ENCODE peak calls at places on chromosomes 12 and 14, in ten cellular contexts. Y is gastrocnemius medialis; Q is CD4-positive, alpha-beta memory T cell; V is tibial nerve; I is heart left ventricle; R is fibroblast of lung; P is A549; A is PC-3; O is dorsolateral prefrontal cortex; N is A673. T is an unnamed sample.

GRCh38 chr12:47854531-47854930 is 34.8 kb upstream of the HDAC7 start:
- DNase-seq in Y (no peak), Q (no peak), V (no peak), I (no peak), R (no peak), P (no peak), A (no peak), O (no peak), N (no peak), T (no peak)

GRCh38 chr12:123150804-123151678 is at the start of gene PITPNM2:
- DNase-seq in Y (no peak), Q (peak), V (peak), I (peak), R (peak), P (peak), A (peak), O (peak), N (peak), T (peak)

GRCh38 chr12:109347579-109347978 is at the start of gene MYO1H:
- DNase-seq in Y (no peak), Q (no peak), V (no peak), I (no peak), R (no peak), P (no peak), A (no peak), O (no peak), N (no peak), T (no peak)

GRCh38 chr14:74357585-74357984 is 9.3 kb downstream of the VRTN start:
- DNase-seq in Y (no peak), Q (no peak), V (no peak), I (no peak), R (no peak), P (no peak), A (no peak), O (no peak), N (no peak), T (no peak)

GRCh38 chr14:21860172-21860571 is 186.6 kb upstream of the OR4E1 start:
- DNase-seq in Y (no peak), Q (no peak), V (no peak), I (no peak), R (peak), P (peak), A (peak), O (no peak), N (peak), T (no peak)

GRCh38 chr14:96637521-96637920 is 135.3 kb downstream of the PAPOLA start:
- DNase-seq in Y (no peak), Q (no peak), V (no peak), I (no peak), R (no peak), P (no peak), A (no peak), O (no peak), N (no peak), T (no peak)

GRCh38 chr12:67650127-67650495 is 1.6 kb downstream of the DYRK2 start:
- DNase-seq in Y (peak), Q (no peak), V (no peak), I (peak), R (peak), P (peak), A (no peak), O (peak), N (peak), T (peak)

GRCh38 chr12:51631591-51631990 is 40.6 kb downstream of the SCN8A start:
- DNase-seq in Y (no peak), Q (no peak), V (no peak), I (no peak), R (peak), P (peak), A (peak), O (peak), N (peak), T (no peak)

GRCh38 chr14:46902837-46903236 is 251.3 kb upstream of the RPL10L start:
- DNase-seq in Y (no peak), Q (no peak), V (no peak), I (no peak), R (no peak), P (no peak), A (no peak), O (no peak), N (no peak), T (no peak)

GRCh38 chr12:92717202-92717601 is 14.4 kb downstream of the PLEKHG7 start:
- DNase-seq in Y (no peak), Q (no peak), V (no peak), I (no peak), R (peak), P (no peak), A (peak), O (no peak), N (peak), T (no peak)

GRCh38 chr12:124073636-124074035 is 100.6 kb downstream of the ZNF664 start:
- DNase-seq in Y (no peak), Q (no peak), V (no peak), I (no peak), R (no peak), P (no peak), A (peak), O (no peak), N (no peak), T (no peak)

GRCh38 chr14:101200008-101200649 is 296.6 kb upstream of the RTL1 start:
- DNase-seq in Y (no peak), Q (no peak), V (no peak), I (peak), R (no peak), P (no peak), A (no peak), O (no peak), N (no peak), T (peak)

GRCh38 chr12:3038166-3038565 is 39.0 kb upstream of the TSPAN9 start:
- DNase-seq in Y (no peak), Q (no peak), V (no peak), I (peak), R (no peak), P (no peak), A (no peak), O (no peak), N (no peak), T (peak)

GRCh38 chr12:91515944-91516739 is 333.5 kb upstream of the DCN start:
- DNase-seq in Y (no peak), Q (no peak), V (no peak), I (no peak), R (no peak), P (no peak), A (no peak), O (no peak), N (no peak), T (no peak)

GRCh38 chr12:62594771-62595170 is 128.1 kb downstream of the MON2 start:
- DNase-seq in Y (no peak), Q (no peak), V (no peak), I (no peak), R (no peak), P (no peak), A (no peak), O (no peak), N (peak), T (no peak)

GRCh38 chr14:53378142-53378541 is 225.0 kb upstream of the DDHD1 start:
- DNase-seq in Y (no peak), Q (no peak), V (no peak), I (no peak), R (no peak), P (no peak), A (no peak), O (no peak), N (no peak), T (no peak)

GRCh38 chr12:51896236-51896635 is 8.3 kb downstream of the ANKRD33 start:
- DNase-seq in Y (no peak), Q (no peak), V (no peak), I (no peak), R (no peak), P (no peak), A (no peak), O (no peak), N (no peak), T (no peak)

GRCh38 chr14:89420502-89420901 is 3.5 kb upstream of the FOXN3 start:
- DNase-seq in Y (no peak), Q (no peak), V (no peak), I (no peak), R (no peak), P (no peak), A (peak), O (no peak), N (no peak), T (no peak)

GRCh38 chr14:20386276-20386855 is 26.9 kb downstream of the TEP1 start:
- DNase-seq in Y (no peak), Q (no peak), V (no peak), I (no peak), R (no peak), P (no peak), A (no peak), O (no peak), N (no peak), T (no peak)

GRCh38 chr12:83818888-83819287 is 1093.7 kb downstream of the SLC6A15 start:
- DNase-seq in Y (no peak), Q (no peak), V (no peak), I (peak), R (peak), P (no peak), A (peak), O (no peak), N (peak), T (peak)

GRCh38 chr14:94681300-94682060 is 69.3 kb downstream of the SERPINA3 start:
- DNase-seq in Y (no peak), Q (no peak), V (peak), I (no peak), R (peak), P (peak), A (peak), O (no peak), N (peak), T (no peak)

GRCh38 chr14:106876711-106877110 is 1350.3 kb downstream of the TMEM121 start:
- DNase-seq in Y (no peak), Q (no peak), V (no peak), I (no peak), R (no peak), P (no peak), A (no peak), O (no peak), N (no peak), T (no peak)

GRCh38 chr14:105478624-105479305 is 4.1 kb downstream of the CRIP2 start:
- DNase-seq in Y (no peak), Q (peak), V (no peak), I (no peak), R (no peak), P (no peak), A (no peak), O (no peak), N (no peak), T (no peak)

GRCh38 chr14:105476937-105477658 is 2.5 kb downstream of the CRIP2 start:
- DNase-seq in Y (no peak), Q (no peak), V (no peak), I (peak), R (no peak), P (no peak), A (no peak), O (no peak), N (no peak), T (no peak)

GRCh38 chr14:105479438-105480164 is 5.0 kb downstream of the CRIP2 start:
- DNase-seq in Y (no peak), Q (peak), V (no peak), I (no peak), R (no peak), P (no peak), A (no peak), O (no peak), N (no peak), T (no peak)

GRCh38 chr14:105475916-105476845 is 1.6 kb downstream of the CRIP2 start:
- DNase-seq in Y (no peak), Q (peak), V (no peak), I (peak), R (peak), P (no peak), A (peak), O (peak), N (peak), T (no peak)

GRCh38 chr14:105477659-105478623 is 3.3 kb downstream of the CRIP2 start:
- DNase-seq in Y (no peak), Q (peak), V (no peak), I (no peak), R (no peak), P (no peak), A (no peak), O (no peak), N (peak), T (no peak)
- H3K4me3 ChIP-seq in Y (no peak), Q (no peak), V (no peak), I (peak), R (no peak), P (no peak), A (no peak), O (peak), N (peak), T (no peak)

DNA sequence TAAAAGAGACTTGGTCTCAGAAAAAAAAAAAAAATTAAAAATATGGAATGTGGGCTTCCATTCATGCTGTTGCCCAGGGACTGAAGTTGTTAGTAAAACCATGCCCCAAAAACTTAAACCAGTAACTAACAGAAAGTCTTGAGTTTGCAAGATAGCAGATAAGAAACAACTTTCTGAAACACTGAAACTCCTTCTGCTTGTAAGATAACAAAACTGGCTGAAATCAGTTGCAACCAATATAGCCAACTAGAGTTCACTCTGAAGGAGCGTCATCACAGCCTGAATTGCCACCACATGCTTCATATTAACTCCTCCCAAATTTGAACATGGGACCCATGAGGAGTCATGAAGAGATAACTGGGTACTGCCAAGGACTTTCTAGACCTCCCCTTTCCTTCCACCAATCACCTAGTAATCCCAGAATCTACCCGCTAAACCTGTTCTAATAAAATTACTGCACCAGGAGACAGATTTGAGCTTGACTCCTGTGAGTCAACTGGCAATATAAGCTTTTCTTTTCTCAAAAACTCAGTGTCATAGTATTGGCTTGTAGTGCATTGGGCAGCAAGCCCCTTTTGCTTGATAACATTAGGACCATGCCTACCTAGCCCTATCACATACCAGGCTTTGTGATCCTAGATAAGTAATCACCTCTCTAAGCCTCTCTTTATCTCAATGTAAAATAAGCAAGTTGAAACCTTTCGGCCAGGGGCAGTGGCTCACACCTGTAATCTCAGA is 53.6 kb downstream of the R3HDM2 start:
- DNase-seq in Y (no peak), Q (no peak), V (no peak), I (no peak), R (no peak), P (no peak), A (peak), O (no peak), N (no peak), T (no peak)
- H3K27ac ChIP-seq in Y (no peak), Q (no peak), V (no peak), I (no peak), R (no peak), P (peak), A (no peak), O (no peak), N (no peak), T (no peak)

GRCh38 chr14:105473677-105474477 is 744 bp upstream of the CRIP2 start:
- DNase-seq in Y (no peak), Q (peak), V (peak), I (peak), R (peak), P (peak), A (peak), O (peak), N (peak), T (peak)

GRCh38 chr14:105472496-105472991 is 2.1 kb upstream of the CRIP2 start:
- DNase-seq in Y (no peak), Q (no peak), V (no peak), I (peak), R (no peak), P (no peak), A (peak), O (no peak), N (no peak), T (peak)

GRCh38 chr14:105474478-105475268 is at the start of gene CRIP2:
- DNase-seq in Y (no peak), Q (no peak), V (no peak), I (peak), R (no peak), P (peak), A (peak), O (no peak), N (peak), T (no peak)

GRCh38 chr14:105473033-105473676 is 1.5 kb upstream of the CRIP2 start:
- DNase-seq in Y (no peak), Q (no peak), V (no peak), I (no peak), R (no peak), P (no peak), A (peak), O (no peak), N (no peak), T (peak)

GRCh38 chr14:105475269-105475915 is 771 bp downstream of the CRIP2 start:
- DNase-seq in Y (no peak), Q (peak), V (no peak), I (peak), R (no peak), P (no peak), A (peak), O (peak), N (no peak), T (no peak)
- H3K4me3 ChIP-seq in Y (peak), Q (no peak), V (peak), I (peak), R (peak), P (peak), A (peak), O (peak), N (peak), T (peak)

DNA sequence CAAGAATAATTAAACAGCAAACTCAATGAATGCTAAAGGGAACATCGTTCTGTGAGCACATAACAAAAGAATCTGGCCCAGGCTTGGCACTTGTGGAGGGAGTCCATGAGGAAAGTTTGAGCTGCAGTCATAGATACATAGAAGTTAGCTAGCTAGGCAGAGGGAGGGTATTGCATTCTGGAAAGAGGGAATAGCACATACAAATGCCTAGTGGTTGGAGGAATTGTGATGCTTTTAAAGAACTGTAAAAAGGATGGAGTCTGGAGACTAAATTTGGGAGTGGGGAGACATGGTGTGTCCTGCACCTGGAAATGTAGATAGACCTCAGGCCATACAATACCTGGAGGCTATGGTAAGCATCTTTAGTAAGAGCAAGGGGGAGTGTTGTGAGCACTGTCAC is 24.0 kb downstream of the SLC35E3 start:
- DNase-seq in Y (no peak), Q (no peak), V (no peak), I (no peak), R (no peak), P (no peak), A (no peak), O (no peak), N (no peak), T (no peak)
- H3K27ac ChIP-seq in Y (no peak), Q (no peak), V (no peak), I (no peak), R (no peak), P (no peak), A (no peak), O (no peak), N (no peak), T (no peak)

DNA sequence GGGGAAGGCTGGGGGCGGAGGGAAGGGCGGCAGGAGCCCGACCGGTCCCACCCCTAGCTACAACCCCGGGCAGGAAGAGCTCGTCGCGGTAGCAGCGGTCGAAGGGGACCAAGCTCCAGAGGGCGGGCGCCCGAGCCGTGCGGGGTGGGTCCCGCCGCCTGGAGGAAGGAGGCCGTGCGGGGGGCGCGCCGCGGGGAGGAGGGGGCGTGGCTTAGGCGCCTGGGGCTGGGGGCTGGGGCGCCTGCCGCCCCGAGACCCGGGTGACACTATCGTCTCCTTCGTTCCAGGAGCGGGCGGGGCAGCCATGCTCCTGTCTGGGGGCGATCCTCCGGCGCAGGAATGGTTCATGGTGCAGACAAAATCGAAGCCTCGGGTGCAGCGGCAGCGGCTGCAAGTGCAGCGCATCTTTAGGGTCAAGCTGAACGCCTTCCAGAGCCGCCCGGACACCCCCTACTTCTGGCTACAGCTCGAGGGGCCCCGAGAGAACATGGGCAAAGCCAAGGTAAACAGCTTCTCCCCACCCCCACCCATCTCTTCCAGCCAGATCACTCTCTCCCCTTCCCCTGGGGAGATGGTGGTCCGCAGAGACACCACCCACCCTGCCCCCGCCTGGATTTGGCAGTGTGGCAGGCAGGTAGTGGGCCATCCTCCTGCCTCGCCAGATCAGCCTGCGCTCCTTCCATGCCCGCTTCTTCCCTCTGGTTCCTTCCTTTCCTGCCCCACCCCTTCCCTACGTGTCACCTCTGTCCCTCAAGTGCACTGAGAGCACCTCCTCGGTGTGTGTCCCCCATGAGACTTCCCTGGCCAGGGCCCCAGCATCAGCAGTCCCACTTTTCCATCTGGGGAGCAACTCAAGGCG is at the start of gene NYNRIN:
- DNase-seq in Y (no peak), Q (no peak), V (no peak), I (peak), R (no peak), P (no peak), A (no peak), O (no peak), N (no peak), T (peak)
- H3K4me3 ChIP-seq in Y (peak), Q (no peak), V (peak), I (peak), R (peak), P (peak), A (peak), O (peak), N (peak), T (peak)

DNA sequence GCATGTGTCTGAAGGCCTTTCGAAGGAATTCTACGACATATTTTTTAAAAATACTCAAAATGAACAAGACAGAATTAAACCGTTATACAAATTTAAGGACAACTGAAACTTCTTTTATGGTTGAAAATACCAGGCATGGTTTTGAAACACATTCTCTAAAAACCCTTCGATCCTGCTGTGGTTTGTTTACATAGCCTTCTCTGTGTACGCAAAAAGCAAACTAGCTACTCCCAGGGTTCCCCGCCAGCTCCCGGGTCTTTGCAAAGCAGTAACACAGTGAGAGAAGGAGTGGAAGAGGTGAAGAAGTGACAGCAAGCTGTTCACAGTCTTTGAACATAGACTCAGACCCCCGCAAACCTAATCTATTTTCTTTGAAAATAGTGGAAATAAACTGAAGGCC is 2.2 kb upstream of the TC2N start:
- DNase-seq in Y (no peak), Q (no peak), V (no peak), I (no peak), R (peak), P (no peak), A (no peak), O (no peak), N (no peak), T (no peak)
- H3K27ac ChIP-seq in Y (no peak), Q (peak), V (no peak), I (no peak), R (no peak), P (peak), A (no peak), O (no peak), N (no peak), T (peak)